ENCODE peak calls at places on chromosomes 16 and 17, in seven cellular contexts. Q is IMR-90, A is H1, Z is neuronal stem cell, D is mesenchymal stem cell, M is H9, R is mesendoderm. V is an unnamed sample.

GRCh38 chr16:58661199-58661830 is 23.3 kb downstream of the SLC38A7 start:
- DNase-seq in Q (peak; percentile 91), A (no peak), Z (peak; percentile 58), D (peak; percentile 91), M (peak; percentile 63), R (peak; percentile 92), V (peak; percentile 94)

GRCh38 chr17:63337579-63337978 is 108.5 kb downstream of the CYB561 start:
- DNase-seq in Q (no peak), A (no peak), Z (no peak), D (no peak), M (no peak), R (no peak), V (no peak)

GRCh38 chr16:56637814-56638750 is at the start of gene MT1A:
- DNase-seq in Q (peak; percentile 7), A (peak; percentile 81), Z (no peak), D (peak; percentile 36), M (peak; percentile 78), R (peak; percentile 45), V (peak; percentile 71)

GRCh38 chr17:71188811-71189492 is 931.9 kb upstream of the SOX9 start:
- DNase-seq in Q (peak; percentile 95), A (no peak), Z (no peak), D (peak; percentile 94), M (no peak), R (no peak), V (peak; percentile 9)

GRCh38 chr17:63275318-63275967 is 170.7 kb downstream of the CYB561 start:
- DNase-seq in Q (peak; percentile 99), A (no peak), Z (no peak), D (peak; percentile 94), M (no peak), R (peak; percentile 49), V (peak; percentile 75)

GRCh38 chr17:7686221-7687071 is 844 bp downstream of the TP53 start:
- DNase-seq in Q (peak; percentile 73), A (peak; percentile 83), Z (peak; percentile 93), D (peak; percentile 93), M (peak; percentile 88), R (peak; percentile 93), V (peak; percentile 83)

GRCh38 chr17:62791235-62792121 is 16.6 kb downstream of the MARCHF10 start:
- DNase-seq in Q (peak; percentile 95), A (no peak), Z (no peak), D (peak; percentile 88), M (no peak), R (no peak), V (peak; percentile 82)

GRCh38 chr16:3838600-3839401 is 41.7 kb downstream of the CREBBP start:
- DNase-seq in Q (peak; percentile 30), A (no peak), Z (no peak), D (no peak), M (no peak), R (no peak), V (no peak)

GRCh38 chr16:2839650-2840450 is 9.7 kb downstream of the ZG16B start:
- DNase-seq in Q (no peak), A (no peak), Z (no peak), D (no peak), M (no peak), R (no peak), V (no peak)

GRCh38 chr16:52251495-52251894 is 295.4 kb downstream of the TOX3 start:
- DNase-seq in Q (no peak), A (no peak), Z (no peak), D (no peak), M (no peak), R (no peak), V (no peak)

DNA sequence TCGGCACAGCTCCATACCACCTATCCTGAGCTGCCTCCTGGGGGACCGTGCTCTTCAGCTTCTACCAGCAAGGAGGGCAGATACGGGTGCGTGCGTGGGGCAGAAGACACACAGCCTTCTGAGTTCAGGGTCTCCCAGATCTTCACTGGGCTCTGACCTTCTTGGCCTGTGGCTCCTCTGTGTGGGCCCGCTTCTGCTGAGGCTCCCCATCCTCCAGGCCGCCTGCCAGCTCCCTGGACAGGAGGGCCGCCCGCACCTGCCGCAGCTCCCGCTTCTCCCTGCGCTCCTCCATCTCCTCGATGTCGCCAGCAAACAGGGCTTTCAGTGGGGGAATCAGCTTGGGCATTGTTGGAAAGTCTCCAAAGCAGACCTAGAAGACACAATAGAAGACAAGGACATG is 25.2 kb downstream of the ELAC2 start:
- DNase-seq in Q (no peak), A (no peak), Z (no peak), D (no peak), M (no peak), R (no peak), V (no peak)
- H2BK120ac ChIP-seq in Q (no peak overlapping the region), A (no peak overlapping the region), Z (no peak overlapping the region), D (no peak overlapping the region), M (no peak overlapping the region), R (no peak overlapping the region), V (no peak overlapping the region)

GRCh38 chr17:39677072-39677471 is 8.8 kb downstream of the PNMT start:
- DNase-seq in Q (no peak), A (no peak), Z (no peak), D (no peak), M (no peak), R (no peak), V (no peak)
- H2BK120ac ChIP-seq in Q (no peak overlapping the region), A (no peak overlapping the region), Z (no peak overlapping the region), D (no peak overlapping the region), M (no peak overlapping the region), R (no peak overlapping the region), V (no peak overlapping the region)

GRCh38 chr17:81299846-81300585 is 4.9 kb upstream of the SLC38A10 start:
- DNase-seq in Q (no peak), A (no peak), Z (no peak), D (no peak), M (no peak), R (no peak), V (no peak)

GRCh38 chr17:81301195-81302144 is 6.4 kb upstream of the SLC38A10 start:
- DNase-seq in Q (no peak), A (no peak), Z (no peak), D (no peak), M (no peak), R (no peak), V (no peak)

GRCh38 chr17:81298991-81299733 is 4.1 kb upstream of the SLC38A10 start:
- DNase-seq in Q (no peak), A (no peak), Z (no peak), D (no peak), M (no peak), R (no peak), V (no peak)

GRCh38 chr17:81302324-81302723 is 7.2 kb upstream of the SLC38A10 start:
- DNase-seq in Q (no peak), A (no peak), Z (no peak), D (no peak), M (no peak), R (no peak), V (no peak)

GRCh38 chr17:81300586-81301155 is 5.6 kb upstream of the SLC38A10 start:
- DNase-seq in Q (no peak), A (no peak), Z (no peak), D (no peak), M (no peak), R (no peak), V (no peak)
- H2BK120ac ChIP-seq in Q (no peak overlapping the region), A (no peak overlapping the region), Z (no peak overlapping the region), D (no peak overlapping the region), M (no peak overlapping the region), R (no peak overlapping the region), V (no peak overlapping the region)

DNA sequence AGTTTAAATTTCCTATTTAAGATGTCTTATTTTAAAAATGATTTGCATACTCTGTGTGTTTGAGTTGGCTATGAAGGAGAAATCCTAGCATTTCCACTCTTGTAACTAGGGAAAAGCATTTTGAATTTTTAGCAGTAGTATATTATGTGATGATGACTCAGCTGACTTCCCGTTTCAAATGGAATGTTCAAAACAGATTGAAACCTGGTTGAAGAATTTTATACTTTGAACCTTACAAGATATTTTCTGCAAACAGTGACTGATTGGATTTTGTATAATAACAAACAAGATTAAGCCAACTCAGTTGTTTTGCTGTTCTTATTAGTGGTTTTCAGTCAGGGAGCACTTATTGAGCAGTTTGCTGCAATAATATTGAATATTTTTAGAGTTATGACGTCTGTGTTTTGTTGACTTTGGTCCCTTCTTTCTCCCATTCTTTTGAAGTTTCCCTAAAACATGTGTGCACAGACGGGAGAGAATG is 8.0 kb downstream of the TNRC6A start:
- DNase-seq in Q (peak; percentile 70), A (no peak), Z (no peak), D (peak; percentile 25), M (no peak), R (no peak), V (peak; percentile 26)
- H2BK120ac ChIP-seq in Q (no peak overlapping the region), A (no peak overlapping the region), Z (no peak overlapping the region), D (no peak overlapping the region), M (no peak overlapping the region), R (no peak overlapping the region), V (no peak overlapping the region)

GRCh38 chr17:35132099-35132498 is 10.0 kb downstream of the NLE1 start:
- DNase-seq in Q (no peak), A (no peak), Z (no peak), D (no peak), M (no peak), R (no peak), V (no peak)

GRCh38 chr17:35138218-35138617 is 3.9 kb downstream of the NLE1 start:
- DNase-seq in Q (no peak), A (no peak), Z (no peak), D (no peak), M (no peak), R (no peak), V (no peak)

GRCh38 chr17:35132816-35133550 is 9.1 kb downstream of the NLE1 start:
- DNase-seq in Q (no peak), A (no peak), Z (no peak), D (no peak), M (no peak), R (no peak), V (no peak)

GRCh38 chr17:35130392-35130791 is 9.0 kb downstream of the FNDC8 start:
- DNase-seq in Q (no peak), A (no peak), Z (no peak), D (no peak), M (no peak), R (no peak), V (no peak)

GRCh38 chr17:35135322-35135721 is 6.8 kb downstream of the NLE1 start:
- DNase-seq in Q (no peak), A (no peak), Z (no peak), D (no peak), M (no peak), R (no peak), V (no peak)
- H2BK120ac ChIP-seq in Q (no peak overlapping the region), A (no peak overlapping the region), Z (no peak overlapping the region), D (no peak overlapping the region), M (no peak overlapping the region), R (no peak overlapping the region), V (no peak overlapping the region)

GRCh38 chr17:42287305-42288077 is 807 bp upstream of the STAT5A start:
- DNase-seq in Q (no peak), A (no peak), Z (no peak), D (no peak), M (peak; percentile 41), R (no peak), V (no peak)

GRCh38 chr17:42285346-42286050 is 2.8 kb upstream of the STAT5A start:
- DNase-seq in Q (no peak), A (no peak), Z (no peak), D (no peak), M (peak; percentile 16), R (no peak), V (no peak)

GRCh38 chr17:42284566-42284965 is 3.7 kb upstream of the STAT5A start:
- DNase-seq in Q (no peak), A (no peak), Z (no peak), D (no peak), M (peak; percentile 25), R (no peak), V (no peak)

GRCh38 chr17:42288078-42288984 is at the start of gene STAT5A:
- DNase-seq in Q (peak; percentile 69), A (peak; percentile 84), Z (no peak), D (peak; percentile 85), M (peak; percentile 81), R (peak; percentile 81), V (peak; percentile 61)

GRCh38 chr17:42286411-42287295 is 1.6 kb upstream of the STAT5A start:
- DNase-seq in Q (no peak), A (no peak), Z (no peak), D (no peak), M (peak; percentile 30), R (no peak), V (no peak)
- H2BK120ac ChIP-seq in Q (no peak overlapping the region), A (no peak overlapping the region), Z (peak overlapping the region; percentile 11), D (no peak overlapping the region), M (no peak overlapping the region), R (no peak overlapping the region), V (no peak overlapping the region)

V was measured in trophoblast cell.